ENCODE peak calls at places on chromosomes 5 and 9, in eight cellular contexts. V, J, P, C, Z, B, A and K are unnamed samples.

GRCh38 chr5:146076028-146076427 is 29.3 kb downstream of the PLAC8L1 start:
- DNase-seq in V (no peak), J (no peak), P (peak), C (no peak), Z (no peak), B (no peak), A (peak), K (no peak)

GRCh38 chr9:13171261-13171660 is 108.2 kb downstream of the MPDZ start:
- DNase-seq in V (no peak), J (no peak), P (no peak), C (no peak), Z (no peak), B (peak), A (no peak), K (no peak)

GRCh38 chr5:133870661-133871060 is 97.8 kb downstream of the C5orf15 start:
- DNase-seq in V (no peak), J (peak), P (no peak), C (peak), Z (no peak), B (peak), A (no peak), K (no peak)

GRCh38 chr5:115873392-115873791 is 31.7 kb downstream of the AP3S1 start:
- DNase-seq in V (no peak), J (peak), P (no peak), C (no peak), Z (no peak), B (peak), A (peak), K (peak)

GRCh38 chr5:89849819-89850515 is 559.6 kb downstream of the CETN3 start:
- DNase-seq in V (no peak), J (peak), P (no peak), C (no peak), Z (no peak), B (no peak), A (no peak), K (no peak)

GRCh38 chr9:23754551-23754950 is 71.5 kb downstream of the ELAVL2 start:
- DNase-seq in V (no peak), J (no peak), P (no peak), C (no peak), Z (no peak), B (no peak), A (no peak), K (no peak)

GRCh38 chr9:88782931-88783451 is 208.3 kb upstream of the S1PR3 start:
- DNase-seq in V (no peak), J (peak), P (no peak), C (no peak), Z (no peak), B (no peak), A (no peak), K (no peak)

GRCh38 chr5:99138911-99139310 is 210.1 kb upstream of the CHD1 start:
- DNase-seq in V (no peak), J (no peak), P (no peak), C (no peak), Z (no peak), B (no peak), A (no peak), K (no peak)

GRCh38 chr9:72013188-72013877 is 47.1 kb downstream of the C9orf57 start:
- DNase-seq in V (no peak), J (no peak), P (no peak), C (no peak), Z (no peak), B (no peak), A (no peak), K (no peak)

GRCh38 chr5:174376056-174376455 is 330.6 kb downstream of the NSG2 start:
- DNase-seq in V (no peak), J (no peak), P (no peak), C (no peak), Z (no peak), B (no peak), A (no peak), K (no peak)

GRCh38 chr9:7980691-7981289 is 181.2 kb upstream of the DMAC1 start:
- DNase-seq in V (no peak), J (no peak), P (no peak), C (no peak), Z (no peak), B (no peak), A (no peak), K (no peak)

GRCh38 chr9:133913571-133914369 is 78.4 kb downstream of the VAV2 start:
- DNase-seq in V (no peak), J (no peak), P (no peak), C (no peak), Z (no peak), B (no peak), A (no peak), K (no peak)

GRCh38 chr9:29796291-29796952 is 2223.1 kb upstream of the C9orf72 start:
- DNase-seq in V (no peak), J (no peak), P (no peak), C (no peak), Z (no peak), B (no peak), A (no peak), K (no peak)

GRCh38 chr5:147912015-147912414 is 5.7 kb upstream of the C5orf46 start:
- DNase-seq in V (no peak), J (no peak), P (no peak), C (no peak), Z (no peak), B (no peak), A (no peak), K (no peak)

GRCh38 chr9:100098887-100099721 is at the start of the genes ERP44 and INVS:
- DNase-seq in V (peak), J (peak), P (peak), C (peak), Z (peak), B (peak), A (peak), K (peak)